ENCODE peak calls at places on chromosome 19, in five cellular contexts. L is kidney, K is HCT116, G is IMR-90, Q is colonic mucosa. H is an unnamed sample.

GRCh38 chr19:4054471-4055208 is 12.1 kb downstream of the ZBTB7A start:
- DNase-seq in L (peak), K (no peak), G (no peak), Q (peak), H (no peak)

GRCh38 chr19:15628236-15629002 is 12.3 kb upstream of the CYP4F3 start:
- DNase-seq in L (no peak), K (no peak), G (no peak), Q (no peak), H (no peak)

GRCh38 chr19:28296506-28296905 is 916.4 kb downstream of the UQCRFS1 start:
- DNase-seq in L (no peak), K (no peak), G (no peak), Q (no peak), H (no peak)

GRCh38 chr19:38111898-38112297 is 112.1 kb downstream of the DPF1 start:
- DNase-seq in L (no peak), K (no peak), G (no peak), Q (no peak), H (no peak)

GRCh38 chr19:34088292-34088691 is 84.0 kb upstream of the LSM14A start:
- DNase-seq in L (no peak), K (no peak), G (no peak), Q (no peak), H (no peak)

GRCh38 chr19:33193269-33193863 is 764 bp upstream of the LRP3 start:
- DNase-seq in L (no peak), K (no peak), G (no peak), Q (no peak), H (no peak)

GRCh38 chr19:33306853-33307792 is 4.8 kb upstream of the CEBPA start:
- DNase-seq in L (no peak), K (no peak), G (no peak), Q (no peak), H (no peak)

GRCh38 chr19:46546194-46546896 is 50.7 kb upstream of the PNMA8B start:
- DNase-seq in L (peak), K (no peak), G (peak), Q (peak), H (peak)

GRCh38 chr19:18756896-18757295 is 34.2 kb downstream of the COMP start:
- DNase-seq in L (peak), K (no peak), G (no peak), Q (no peak), H (no peak)

GRCh38 chr19:10501971-10502523 is 1.1 kb downstream of the KEAP1 start:
- DNase-seq in L (peak), K (no peak), G (peak), Q (peak), H (peak)

GRCh38 chr19:31071157-31071855 is 277.9 kb downstream of the TSHZ3 start:
- DNase-seq in L (no peak), K (no peak), G (no peak), Q (peak), H (no peak)

GRCh38 chr19:33391631-33392249 is 18.2 kb downstream of the CEBPG start:
- DNase-seq in L (no peak), K (no peak), G (no peak), Q (no peak), H (no peak)

GRCh38 chr19:10503002-10503789 is at the start of gene KEAP1:
- DNase-seq in L (no peak), K (no peak), G (no peak), Q (peak), H (peak)

GRCh38 chr19:18763674-18764590 is 27.2 kb downstream of the COMP start:
- DNase-seq in L (peak), K (no peak), G (peak), Q (no peak), H (no peak)

GRCh38 chr19:37931941-37932655 is 25.1 kb downstream of the SIPA1L3 start:
- DNase-seq in L (peak), K (peak), G (peak), Q (peak), H (peak)

GRCh38 chr19:46977548-46977947 is 42.1 kb upstream of the NPAS1 start:
- DNase-seq in L (no peak), K (no peak), G (no peak), Q (no peak), H (no peak)

GRCh38 chr19:33434090-33434885 is 60.8 kb downstream of the CEBPG start:
- DNase-seq in L (peak), K (no peak), G (no peak), Q (no peak), H (no peak)

GRCh38 chr19:19900124-19900523 is 622 bp upstream of the ZNF93 start:
- DNase-seq in L (no peak), K (no peak), G (peak), Q (no peak), H (no peak)

GRCh38 chr19:10226021-10226375 is 5.1 kb downstream of the S1PR2 start:
- DNase-seq in L (no peak), K (no peak), G (no peak), Q (no peak), H (no peak)

GRCh38 chr19:27753622-27754021 is 1459.3 kb downstream of the UQCRFS1 start:
- DNase-seq in L (no peak), K (no peak), G (no peak), Q (no peak), H (no peak)

GRCh38 chr19:58229255-58229639 is 533 bp downstream of the ZNF544 start:
- DNase-seq in L (no peak), K (no peak), G (peak), Q (no peak), H (peak)

GRCh38 chr19:19860756-19861390 is 4.8 kb upstream of the ZNF253 start:
- DNase-seq in L (no peak), K (no peak), G (no peak), Q (no peak), H (peak)

GRCh38 chr19:55225415-55225958 is 3.1 kb downstream of the TMEM86B start:
- DNase-seq in L (no peak), K (no peak), G (no peak), Q (no peak), H (no peak)

GRCh38 chr19:18020212-18021067 is 12.5 kb downstream of the ARRDC2 start:
- DNase-seq in L (peak), K (no peak), G (peak), Q (peak), H (no peak)

GRCh38 chr19:55459950-55460657 is 1.3 kb downstream of the ISOC2 start:
- DNase-seq in L (no peak), K (no peak), G (peak), Q (peak), H (no peak)

GRCh38 chr19:30649934-30650614 is 277.9 kb downstream of the ZNF536 start:
- DNase-seq in L (no peak), K (peak), G (peak), Q (peak), H (peak)

GRCh38 chr19:13228561-13228960 is 78.3 kb downstream of the IER2 start:
- DNase-seq in L (no peak), K (no peak), G (no peak), Q (no peak), H (no peak)

GRCh38 chr19:43624933-43625332 is 5.5 kb upstream of the ZNF428 start:
- DNase-seq in L (peak), K (peak), G (peak), Q (peak), H (peak)

GRCh38 chr19:18264428-18264827 is 9.8 kb downstream of the IQCN start:
- DNase-seq in L (no peak), K (no peak), G (no peak), Q (no peak), H (no peak)

GRCh38 chr19:29326351-29326750 is 113.4 kb upstream of the UQCRFS1 start:
- DNase-seq in L (no peak), K (no peak), G (no peak), Q (no peak), H (no peak)

GRCh38 chr19:17549088-17549740 is 6.2 kb upstream of the COLGALT1 start:
- DNase-seq in L (no peak), K (peak), G (no peak), Q (no peak), H (no peak)

GRCh38 chr19:29662604-29663404 is 2.5 kb upstream of the PLEKHF1 start:
- DNase-seq in L (peak), K (no peak), G (peak), Q (peak), H (no peak)

GRCh38 chr19:7505682-7506384 is 10.1 kb upstream of the ZNF358 start:
- DNase-seq in L (peak), K (no peak), G (no peak), Q (no peak), H (peak)

GRCh38 chr19:23071087-23071511 is 45.7 kb upstream of the ZNF730 start:
- DNase-seq in L (no peak), K (no peak), G (peak), Q (peak), H (no peak)

GRCh38 chr19:46984077-46985010 is 35.3 kb upstream of the NPAS1 start:
- DNase-seq in L (no peak), K (no peak), G (peak), Q (no peak), H (no peak)

GRCh38 chr19:16714702-16715294 is 4.8 kb upstream of the NWD1 start:
- DNase-seq in L (no peak), K (peak), G (peak), Q (peak), H (peak)

GRCh38 chr19:36060430-36060829 is 5.7 kb downstream of the WDR62 start:
- DNase-seq in L (no peak), K (no peak), G (peak), Q (no peak), H (peak)

GRCh38 chr19:38001158-38001781 is 94.3 kb downstream of the SIPA1L3 start:
- DNase-seq in L (no peak), K (no peak), G (no peak), Q (no peak), H (no peak)

DNA sequence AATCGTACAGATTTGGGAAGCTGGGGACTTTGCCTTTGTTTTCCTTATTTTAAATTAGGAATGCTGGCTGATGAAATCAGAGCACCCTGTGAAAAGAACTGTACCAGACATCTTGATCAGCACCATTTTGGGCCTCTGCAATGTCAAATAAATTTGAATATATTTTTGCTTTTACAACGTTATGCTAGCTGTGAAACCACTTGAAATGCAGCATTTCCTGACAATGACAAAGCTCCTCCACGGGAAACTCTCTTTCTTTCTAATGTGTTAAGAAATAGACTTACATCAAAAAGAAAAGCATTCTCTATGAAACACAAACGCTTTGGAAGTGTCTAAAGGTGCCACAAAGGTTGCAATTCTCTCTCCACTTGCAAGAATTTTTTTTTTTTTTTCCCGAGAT is 47.1 kb upstream of the MAP3K10 start:
- DNase-seq in L (no peak), K (no peak), G (no peak), Q (no peak), H (no peak)
- H3K4me3 ChIP-seq in L (no peak), K (no peak), G (no peak), Q (no peak), H (no peak)

GRCh38 chr19:50835785-50836542 is 2.6 kb upstream of the KLK15 start:
- DNase-seq in L (no peak), K (peak), G (peak), Q (peak), H (peak)
- H3K9ac ChIP-seq in L (peak), K (peak), G (peak), Q (peak), H (peak)

DNA sequence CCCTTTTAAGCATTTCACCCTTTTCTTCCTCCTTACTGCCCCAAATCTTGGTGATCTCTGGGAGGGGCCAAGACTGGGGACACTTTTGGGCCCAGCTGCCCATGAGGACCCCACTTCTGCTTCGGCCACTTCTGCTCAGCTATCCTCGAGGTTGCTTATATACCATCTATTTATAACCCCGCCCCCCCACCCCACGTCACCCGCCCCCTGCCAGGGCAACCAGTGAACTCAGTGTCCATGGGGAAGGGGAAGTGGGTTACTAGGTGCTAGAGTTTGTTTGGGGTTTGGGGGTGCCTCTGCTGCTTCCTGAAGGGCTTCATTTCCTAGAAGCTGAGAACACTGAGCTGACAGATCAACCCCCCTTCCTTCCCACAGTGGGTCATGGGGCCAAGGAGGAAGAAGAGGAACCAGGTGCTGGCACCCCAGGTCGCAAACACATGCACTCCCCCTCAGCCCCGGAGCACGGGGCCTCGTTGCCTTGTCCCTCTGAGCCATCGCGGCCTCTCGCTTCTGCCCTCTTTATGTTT is 6.1 kb upstream of the ADGRE5 start:
- DNase-seq in L (no peak), K (no peak), G (no peak), Q (no peak), H (no peak)
- H3K27ac ChIP-seq in L (no peak), K (no peak), G (no peak), Q (peak), H (no peak)

DNA sequence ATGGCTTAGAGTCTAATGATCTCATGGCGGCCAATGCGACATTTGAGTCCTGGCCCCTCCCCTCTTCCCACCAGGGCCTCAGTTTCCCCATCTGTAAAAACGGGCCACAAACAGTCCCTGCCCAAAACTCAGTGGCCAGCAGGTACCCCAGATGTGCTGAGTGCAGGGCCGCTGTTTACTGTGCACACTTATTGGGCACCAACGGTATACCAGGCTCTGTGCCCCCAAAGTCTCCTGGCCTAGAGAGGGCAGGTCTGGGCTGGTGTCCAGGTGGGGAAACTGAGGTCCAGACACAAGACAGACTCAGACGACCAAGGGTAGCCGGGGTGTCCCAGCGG is 23.6 kb upstream of the WDR18 start:
- DNase-seq in L (no peak), K (no peak), G (no peak), Q (no peak), H (no peak)
- H3K4me3 ChIP-seq in L (no peak), K (no peak), G (no peak), Q (no peak), H (no peak)

DNA sequence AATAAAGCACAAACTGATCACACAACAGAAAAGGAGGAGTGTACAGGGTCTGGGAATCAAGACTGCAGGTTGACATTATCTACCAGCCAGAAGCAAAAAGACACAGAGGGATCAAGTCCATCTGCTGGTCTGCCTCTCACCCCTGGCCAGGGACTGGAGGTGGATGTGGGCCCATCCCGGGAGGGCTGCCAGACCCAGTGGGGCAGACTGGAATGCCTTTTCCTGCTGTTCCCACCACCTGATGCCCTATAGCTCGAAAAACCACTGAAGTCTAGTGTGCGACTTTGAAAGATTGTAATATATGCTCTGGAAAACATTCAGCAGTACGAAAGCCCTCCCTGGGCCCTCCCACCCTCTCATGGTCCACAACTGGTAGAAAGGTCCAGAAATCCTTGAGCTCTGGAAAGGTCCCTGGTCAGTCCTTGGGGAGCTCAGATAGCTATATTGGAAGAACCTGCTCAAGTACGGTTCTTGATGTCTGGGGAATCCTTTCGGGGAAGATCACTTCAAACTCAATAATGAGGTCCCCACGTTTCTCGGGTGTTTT is 2.6 kb downstream of the DNAJB1 start:
- DNase-seq in L (no peak), K (no peak), G (peak), Q (no peak), H (no peak)
- H3K9ac ChIP-seq in L (peak), K (no peak), G (no peak), Q (peak), H (no peak)

GRCh38 chr19:48660854-48661731 is 11.7 kb downstream of the NTN5 start:
- DNase-seq in L (peak), K (peak), G (peak), Q (peak), H (peak)
- H3K27ac ChIP-seq in L (peak), K (peak), G (no peak), Q (no peak), H (no peak)

GRCh38 chr19:2323707-2324106 is 4.7 kb downstream of the LSM7 start:
- DNase-seq in L (no peak), K (no peak), G (no peak), Q (no peak), H (no peak)

GRCh38 chr19:2327773-2328400 is 499 bp downstream of the LSM7 start:
- DNase-seq in L (no peak), K (peak), G (peak), Q (peak), H (peak)

GRCh38 chr19:2326699-2327360 is 1.6 kb downstream of the LSM7 start:
- DNase-seq in L (peak), K (no peak), G (no peak), Q (no peak), H (no peak)

GRCh38 chr19:2324220-2324948 is 4.0 kb downstream of the LSM7 start:
- DNase-seq in L (peak), K (no peak), G (no peak), Q (no peak), H (no peak)

GRCh38 chr19:2325261-2326046 is 2.9 kb downstream of the LSM7 start:
- DNase-seq in L (peak), K (no peak), G (no peak), Q (no peak), H (no peak)
- H3K4me3 ChIP-seq in L (no peak), K (no peak), G (no peak), Q (no peak), H (no peak)

DNA sequence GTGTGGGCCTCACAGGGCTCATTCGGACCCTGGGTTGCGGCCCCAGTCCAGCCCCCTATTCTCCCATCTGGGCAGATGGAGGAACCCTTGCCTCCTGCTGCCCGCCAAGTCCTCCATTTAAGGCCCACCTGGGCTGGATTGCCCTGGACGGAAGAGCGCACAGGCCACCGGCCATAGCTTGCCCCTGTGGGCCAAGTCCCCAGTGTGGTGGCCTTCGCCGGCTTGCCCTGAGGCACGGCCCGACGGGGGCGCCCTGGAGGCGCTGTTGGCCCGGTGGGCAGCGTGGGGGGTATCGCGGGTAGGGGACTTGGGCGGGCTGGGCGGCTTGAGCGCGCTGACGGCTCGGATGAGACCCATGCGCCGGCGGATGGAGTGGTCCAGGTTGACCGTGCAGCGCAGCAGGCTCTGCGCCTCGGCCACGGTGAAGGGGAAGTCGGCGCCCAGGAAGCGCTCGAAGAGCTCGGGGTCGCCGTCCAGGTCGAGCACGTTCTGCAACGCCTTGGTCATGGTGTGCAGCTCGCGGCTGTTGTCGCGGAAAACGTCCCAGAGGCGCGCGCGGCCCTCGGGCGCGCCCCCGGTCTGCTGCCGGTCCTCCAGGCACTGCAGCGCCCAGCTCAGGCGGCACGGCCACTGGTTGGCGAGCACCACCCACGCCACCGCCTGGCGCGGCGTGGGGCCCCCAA is 8.8 kb downstream of the NKPD1 start:
- DNase-seq in L (no peak), K (no peak), G (no peak), Q (no peak), H (peak)
- H3K9ac ChIP-seq in L (no peak), K (no peak), G (no peak), Q (no peak), H (no peak)

DNA sequence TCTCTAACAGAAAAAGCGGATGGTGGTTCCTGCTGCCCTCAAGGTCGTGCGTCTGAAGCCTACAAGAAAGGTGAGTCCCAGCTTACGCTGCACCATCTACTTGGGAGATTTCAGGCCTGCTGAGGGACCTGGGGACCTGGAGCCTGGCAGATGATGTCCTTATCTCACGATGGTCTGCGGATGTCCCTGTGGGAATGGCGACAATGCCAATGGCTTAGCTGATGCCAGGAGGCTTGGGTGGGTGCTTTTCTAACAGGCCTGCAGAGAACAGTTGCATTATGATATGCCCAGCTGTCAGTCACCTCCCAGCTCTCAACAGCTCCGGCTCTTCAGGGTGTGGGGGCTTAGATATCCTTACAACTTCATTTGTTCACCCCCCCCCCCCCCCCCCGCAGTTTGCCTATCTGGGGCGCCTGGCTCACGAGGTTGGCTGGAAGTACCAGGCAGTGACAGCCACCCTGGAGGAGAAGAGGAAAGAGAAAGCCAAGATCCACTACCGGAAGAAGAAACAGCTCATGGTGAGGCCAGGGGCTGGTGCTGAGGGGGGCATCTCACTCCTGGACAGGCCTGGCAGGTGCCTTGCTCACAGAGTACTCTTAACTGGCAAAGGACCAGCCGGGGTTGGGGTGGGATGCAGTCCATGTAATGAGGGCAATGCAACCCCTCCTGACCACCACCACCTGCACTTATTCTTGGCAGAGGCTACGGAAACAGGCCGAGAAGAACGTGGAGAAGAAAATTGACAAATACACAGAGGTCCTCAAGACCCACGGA is 3.8 kb downstream of the RPL13A start:
- DNase-seq in L (no peak), K (no peak), G (no peak), Q (no peak), H (no peak)
- H3K27ac ChIP-seq in L (no peak), K (peak), G (no peak), Q (no peak), H (peak)